ENCODE peak calls at places on chromosome 18, in ten cellular contexts. E is naive B cell; B is lung microvascular endothelial cell; S is activated CD8-positive, alpha-beta memory T cell treated with anti-CD3 and anti-CD28 coated beads for 48 hours; C is stimulated activated CD4-positive, alpha-beta T cell treated with anti-CD3 and anti-CD28 coated beads, Interleukin-15, amount 100 ng/mL, for 24 hours; Z is GM23248; J is AG09309; T is T follicular helper cell; G is activated CD8-positive, alpha-beta T cell treated with anti-CD3 and anti-CD28 coated beads, Interleukin-2, amount 10 ng/mL, durations not matched to agents 7 days and 5 days; H is transverse colon. Y is an unnamed sample.

GRCh38 chr18:42719221-42719620 is 396.3 kb downstream of the RIT2 start:
- DNase-seq in E (no peak), B (no peak), S (no peak), C (no peak), Z (no peak), J (no peak), T (no peak), G (no peak), H (no peak), Y (no peak)

GRCh38 chr18:59921384-59921891 is 21.6 kb downstream of the PMAIP1 start:
- DNase-seq in E (peak), B (no peak), S (no peak), C (peak), Z (no peak), J (no peak), T (no peak), G (peak), H (no peak), Y (no peak)

GRCh38 chr18:69444221-69444620 is 43.5 kb downstream of the DOK6 start:
- DNase-seq in E (no peak), B (no peak), S (no peak), C (no peak), Z (peak), J (peak), T (no peak), G (no peak), H (no peak), Y (no peak)

GRCh38 chr18:36496022-36496421 is 198.5 kb downstream of the FHOD3 start:
- DNase-seq in E (no peak), B (no peak), S (no peak), C (peak), Z (peak), J (no peak), T (no peak), G (peak), H (no peak), Y (no peak)

GRCh38 chr18:55487997-55488396 is 100.0 kb downstream of the TCF4 start:
- DNase-seq in E (no peak), B (no peak), S (no peak), C (no peak), Z (no peak), J (no peak), T (no peak), G (no peak), H (no peak), Y (no peak)

GRCh38 chr18:64032312-64032711 is 62.4 kb downstream of the SERPINB8 start:
- DNase-seq in E (no peak), B (no peak), S (no peak), C (no peak), Z (no peak), J (no peak), T (no peak), G (no peak), H (no peak), Y (no peak)

GRCh38 chr18:11947214-11948119 is 33.8 kb upstream of the IMPA2 start:
- DNase-seq in E (peak), B (peak), S (peak), C (peak), Z (peak), J (peak), T (peak), G (peak), H (peak), Y (peak)

GRCh38 chr18:55988537-55988936 is 400.5 kb upstream of the TCF4 start:
- DNase-seq in E (no peak), B (peak), S (no peak), C (no peak), Z (peak), J (no peak), T (no peak), G (no peak), H (no peak), Y (peak)

GRCh38 chr18:38350141-38350540 is 784.5 kb upstream of the CELF4 start:
- DNase-seq in E (no peak), B (no peak), S (no peak), C (no peak), Z (no peak), J (no peak), T (no peak), G (no peak), H (no peak), Y (no peak)

GRCh38 chr18:58213931-58214431 is 170.0 kb downstream of the NEDD4L start:
- DNase-seq in E (no peak), B (no peak), S (no peak), C (no peak), Z (peak), J (no peak), T (no peak), G (no peak), H (no peak), Y (no peak)

GRCh38 chr18:23226930-23227728 is 91.8 kb downstream of the CABLES1 start:
- DNase-seq in E (no peak), B (peak), S (no peak), C (no peak), Z (peak), J (peak), T (no peak), G (no peak), H (no peak), Y (peak)

GRCh38 chr18:25144835-25145234 is 207.1 kb downstream of the ZNF521 start:
- DNase-seq in E (no peak), B (peak), S (no peak), C (no peak), Z (peak), J (peak), T (no peak), G (no peak), H (no peak), Y (peak)

GRCh38 chr18:48790226-48790863 is 160.4 kb downstream of the SMAD7 start:
- DNase-seq in E (no peak), B (peak), S (no peak), C (no peak), Z (no peak), J (no peak), T (no peak), G (no peak), H (no peak), Y (peak)

GRCh38 chr18:48913201-48913600 is 37.6 kb downstream of the SMAD7 start:
- DNase-seq in E (no peak), B (no peak), S (no peak), C (peak), Z (no peak), J (no peak), T (peak), G (peak), H (no peak), Y (no peak)

Y was measured in fibroblast of pulmonary artery.